ENCODE peak calls at places on chromosomes 5 and 9, in six cellular contexts. One of them, this sample, is unnamed.

GRCh38 chr9:97889941-97890557 is 32.3 kb downstream of the TRMO start:
- DNase-seq in cardiac muscle cell: peak
- DNase-seq in MM.1S: peak
- DNase-seq in activated naive CD4-positive, alpha-beta T cell: peak
- DNase-seq in AG09309: no peak
- DNase-seq in GM13977: peak
- DNase-seq in this sample: no peak

GRCh38 chr9:16085167-16085718 is 532.4 kb downstream of the CCDC171 start:
- DNase-seq in GM13977: no peak
- DNase-seq in activated naive CD4-positive, alpha-beta T cell: no peak
- DNase-seq in MM.1S: no peak
- DNase-seq in cardiac muscle cell: peak
- DNase-seq in AG09309: no peak
- DNase-seq in this sample: no peak

GRCh38 chr5:87121315-87122170 is 146.1 kb upstream of the RASA1 start:
- DNase-seq in GM13977: peak
- DNase-seq in cardiac muscle cell: peak
- DNase-seq in activated naive CD4-positive, alpha-beta T cell: no peak
- DNase-seq in AG09309: peak
- DNase-seq in MM.1S: peak
- DNase-seq in this sample: peak

GRCh38 chr5:32837211-32837610 is 126.1 kb downstream of the NPR3 start:
- DNase-seq in activated naive CD4-positive, alpha-beta T cell: no peak
- DNase-seq in MM.1S: no peak
- DNase-seq in cardiac muscle cell: no peak
- DNase-seq in AG09309: no peak
- DNase-seq in GM13977: no peak
- DNase-seq in this sample: no peak

GRCh38 chr5:23446436-23446835 is 61.0 kb upstream of the PRDM9 start:
- DNase-seq in activated naive CD4-positive, alpha-beta T cell: no peak
- DNase-seq in cardiac muscle cell: peak
- DNase-seq in AG09309: no peak
- DNase-seq in MM.1S: no peak
- DNase-seq in GM13977: no peak
- DNase-seq in this sample: no peak

GRCh38 chr5:149823350-149823749 is 93.2 kb downstream of the PPARGC1B start:
- DNase-seq in MM.1S: no peak
- DNase-seq in GM13977: no peak
- DNase-seq in cardiac muscle cell: no peak
- DNase-seq in activated naive CD4-positive, alpha-beta T cell: no peak
- DNase-seq in AG09309: no peak
- DNase-seq in this sample: no peak

GRCh38 chr9:133054966-133055365 is 6.8 kb upstream of the CEL start:
- DNase-seq in cardiac muscle cell: no peak
- DNase-seq in activated naive CD4-positive, alpha-beta T cell: no peak
- DNase-seq in GM13977: no peak
- DNase-seq in AG09309: peak
- DNase-seq in MM.1S: no peak
- DNase-seq in this sample: peak

GRCh38 chr9:131728961-131729360 is 10.9 kb downstream of the RAPGEF1 start:
- DNase-seq in GM13977: no peak
- DNase-seq in cardiac muscle cell: no peak
- DNase-seq in activated naive CD4-positive, alpha-beta T cell: peak
- DNase-seq in MM.1S: peak
- DNase-seq in AG09309: no peak
- DNase-seq in this sample: no peak

GRCh38 chr5:156375895-156376495 is 49.0 kb downstream of the SGCD start:
- DNase-seq in GM13977: no peak
- DNase-seq in AG09309: no peak
- DNase-seq in MM.1S: no peak
- DNase-seq in cardiac muscle cell: no peak
- DNase-seq in activated naive CD4-positive, alpha-beta T cell: no peak
- DNase-seq in this sample: no peak

GRCh38 chr9:135604437-135605237 is 34.7 kb downstream of the GLT6D1 start:
- DNase-seq in AG09309: no peak
- DNase-seq in activated naive CD4-positive, alpha-beta T cell: no peak
- DNase-seq in cardiac muscle cell: no peak
- DNase-seq in MM.1S: no peak
- DNase-seq in GM13977: no peak
- DNase-seq in this sample: no peak

GRCh38 chr5:150137168-150137957 is 18.3 kb downstream of the PDGFRB start:
- DNase-seq in MM.1S: no peak
- DNase-seq in GM13977: no peak
- DNase-seq in AG09309: no peak
- DNase-seq in activated naive CD4-positive, alpha-beta T cell: no peak
- DNase-seq in cardiac muscle cell: peak
- DNase-seq in this sample: no peak

GRCh38 chr5:161411156-161411555 is 135.4 kb downstream of the GABRB2 start:
- DNase-seq in AG09309: no peak
- DNase-seq in cardiac muscle cell: peak
- DNase-seq in GM13977: no peak
- DNase-seq in MM.1S: no peak
- DNase-seq in activated naive CD4-positive, alpha-beta T cell: no peak
- DNase-seq in this sample: no peak

GRCh38 chr5:10283927-10284635 is 23.6 kb downstream of the CMBL start:
- DNase-seq in activated naive CD4-positive, alpha-beta T cell: peak
- DNase-seq in MM.1S: peak
- DNase-seq in cardiac muscle cell: peak
- DNase-seq in AG09309: no peak
- DNase-seq in GM13977: peak
- DNase-seq in this sample: peak

GRCh38 chr9:5857928-5858327 is 25.0 kb upstream of the ERMP1 start:
- DNase-seq in MM.1S: no peak
- DNase-seq in cardiac muscle cell: no peak
- DNase-seq in AG09309: no peak
- DNase-seq in GM13977: no peak
- DNase-seq in activated naive CD4-positive, alpha-beta T cell: no peak
- DNase-seq in this sample: no peak